ENCODE peak calls at places on chromosome 9, in six cellular contexts. O is GM12878, W is SK-N-SH, D is HCT116, S is H1, V is K562. Z is an unnamed sample.

GRCh38 chr9:129185991-129186390 is 7.9 kb upstream of the IER5L start:
- DNase-seq in S (no peak), O (no peak), W (no peak), V (peak), D (no peak), Z (no peak)

GRCh38 chr9:131475956-131476776 is 26.6 kb upstream of the POMT1 start:
- DNase-seq in D (no peak), O (no peak), S (no peak), V (no peak), W (peak), Z (no peak)

GRCh38 chr9:120303519-120303918 is 276.4 kb downstream of the CDK5RAP2 start:
- DNase-seq in W (no peak), D (no peak), S (no peak), V (no peak), O (no peak), Z (no peak)

GRCh38 chr9:121562261-121562780 is 62.7 kb upstream of the GGTA1 start:
- DNase-seq in D (no peak), V (no peak), W (no peak), O (no peak), S (no peak), Z (no peak)

GRCh38 chr9:34929506-34930102 is 28.5 kb upstream of the PHF24 start:
- DNase-seq in D (peak), W (peak), O (no peak), S (peak), V (peak), Z (no peak)

GRCh38 chr9:108083796-108084352 is 594.3 kb upstream of the KLF4 start:
- DNase-seq in V (no peak), S (no peak), D (no peak), W (no peak), O (no peak), Z (no peak)

GRCh38 chr9:107750741-107751521 is 261.4 kb upstream of the KLF4 start:
- DNase-seq in D (peak), V (no peak), O (no peak), W (no peak), S (no peak), Z (no peak)

GRCh38 chr9:967851-968641 is 8.4 kb upstream of the DMRT3 start:
- DNase-seq in V (no peak), D (no peak), S (peak), O (no peak), W (no peak), Z (peak)

GRCh38 chr9:119951591-119951990 is 582.4 kb upstream of the BRINP1 start:
- DNase-seq in D (no peak), W (no peak), S (no peak), O (no peak), V (no peak), Z (no peak)

GRCh38 chr9:80664327-80665210 is 1024.8 kb downstream of the TLE1 start:
- DNase-seq in V (no peak), D (no peak), W (peak), O (no peak), S (no peak), Z (no peak)

GRCh38 chr9:76302947-76303550 is 91.2 kb downstream of the RFK start:
- DNase-seq in V (peak), D (peak), S (no peak), O (no peak), W (peak), Z (no peak)

GRCh38 chr9:125332527-125332926 is 70.9 kb downstream of the GAPVD1 start:
- DNase-seq in D (no peak), W (no peak), S (no peak), V (no peak), O (peak), Z (no peak)

GRCh38 chr9:16899611-16900010 is 29.1 kb upstream of the BNC2 start:
- DNase-seq in S (no peak), W (no peak), D (no peak), O (no peak), V (no peak), Z (no peak)

GRCh38 chr9:89274838-89275237 is 36.2 kb upstream of the CKS2 start:
- DNase-seq in S (no peak), D (no peak), V (no peak), W (no peak), O (no peak), Z (no peak)

GRCh38 chr9:71001780-71002386 is 119.5 kb downstream of the TRPM3 start:
- DNase-seq in V (peak), O (no peak), W (peak), D (peak), S (no peak), Z (peak)
- TF ChIP-seq JUND in V (no peak), O (no peak), W (no peak), D (no peak), S (no peak), Z (no peak)

DNA sequence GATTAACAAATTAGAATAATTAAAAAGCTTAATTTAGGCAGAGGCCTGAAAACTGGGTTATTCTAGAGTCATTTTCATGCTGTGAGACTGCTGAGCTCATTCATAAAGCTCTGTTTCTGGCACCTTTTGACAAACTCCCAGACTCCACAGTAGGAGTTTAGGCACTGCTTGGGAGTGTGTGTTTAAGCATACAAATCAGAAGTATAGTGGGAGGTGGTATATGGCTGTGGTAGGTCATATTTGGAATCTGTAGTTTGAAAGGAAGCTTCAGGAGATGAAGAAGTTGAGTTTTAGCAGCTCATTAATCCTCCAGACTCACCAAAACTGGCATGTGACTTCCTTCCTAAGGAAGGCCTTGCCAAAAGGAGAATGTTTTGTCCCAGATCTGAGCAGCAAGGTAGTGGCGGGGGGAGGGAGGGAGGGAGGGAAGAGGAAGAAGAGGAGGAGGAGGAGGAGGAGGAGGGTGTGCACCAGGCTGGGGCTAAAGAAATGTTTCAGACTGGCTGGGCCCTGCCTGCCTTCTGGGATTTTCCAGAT is 52.8 kb downstream of the SAXO1 start:
- DNase-seq in S (no peak), W (no peak), O (no peak), V (no peak), D (no peak), Z (no peak)
- TF ChIP-seq JUND in S (no peak), W (no peak), O (no peak), V (no peak), D (no peak), Z (no peak)

GRCh38 chr9:36765468-36766341 is 193.0 kb downstream of the MELK start:
- DNase-seq in D (peak), O (peak), V (peak), W (peak), S (peak), Z (peak)
- TF ChIP-seq JUND in D (no peak), O (no peak), V (peak), W (no peak), S (no peak), Z (no peak)

GRCh38 chr9:93701494-93702218 is 125.3 kb downstream of the PHF2 start:
- DNase-seq in W (no peak), S (no peak), D (no peak), V (no peak), O (no peak), Z (no peak)
- TF ChIP-seq JUND in W (no peak), S (no peak), D (no peak), V (no peak), O (no peak), Z (no peak)